ENCODE peak calls at places on chromosomes 5 and 9, in ten cellular contexts. K, A, M, J, G, L, O, H, Y and D are unnamed samples.

GRCh38 chr9:33734911-33735310 is 60.5 kb upstream of the PRSS3 start:
- DNase-seq in G (no peak), H (no peak), A (peak; percentile 40), Y (no peak), K (no peak), O (peak; percentile 37), M (no peak), J (no peak), L (no peak), D (no peak)

GRCh38 chr9:34399729-34400128 is 23.0 kb upstream of the MYORG start:
- DNase-seq in M (no peak), G (no peak), Y (no peak), J (no peak), A (no peak), H (no peak), K (no peak), L (no peak), O (no peak), D (no peak)

GRCh38 chr9:136133191-136133958 is 14.7 kb upstream of the TMEM250 start:
- DNase-seq in O (no peak), Y (peak; percentile 82), G (no peak), L (no peak), M (no peak), K (peak; percentile 12), J (peak; percentile 45), H (no peak), A (no peak), D (peak; percentile 45)

GRCh38 chr5:36599986-36600779 is 6.2 kb upstream of the SLC1A3 start:
- DNase-seq in J (no peak), M (no peak), O (no peak), K (peak; percentile 87), G (no peak), H (no peak), A (no peak), L (no peak), Y (no peak), D (no peak)

GRCh38 chr5:141758316-141758965 is 76.4 kb upstream of the ARAP3 start:
- DNase-seq in M (no peak), H (no peak), O (no peak), G (no peak), K (no peak), J (peak; percentile 50), L (no peak), A (no peak), Y (peak; percentile 52), D (no peak)

GRCh38 chr5:38373733-38374132 is 115.4 kb downstream of the EGFLAM start:
- DNase-seq in A (no peak), H (no peak), M (no peak), K (peak; percentile 59), L (no peak), G (no peak), O (no peak), Y (no peak), J (no peak), D (no peak)

GRCh38 chr9:96856363-96857286 is 2.3 kb upstream of the ZNF782 start:
- DNase-seq in A (peak; percentile 77), H (peak; percentile 64), K (peak; percentile 76), J (peak; percentile 61), G (peak; percentile 27), O (peak; percentile 68), L (peak; percentile 76), Y (peak; percentile 71), M (no peak), D (no peak)

GRCh38 chr9:682633-683508 is 158.6 kb upstream of the DMRT1 start:
- DNase-seq in O (peak; percentile 58), L (no peak), G (no peak), K (peak; percentile 35), A (peak; percentile 67), M (no peak), J (peak; percentile 9), Y (no peak), H (no peak), D (no peak)

GRCh38 chr5:114185274-114185673 is 176.6 kb upstream of the KCNN2 start:
- DNase-seq in H (no peak), J (no peak), Y (peak; percentile 61), L (no peak), M (no peak), G (peak; percentile 36), K (peak; percentile 43), A (no peak), O (no peak), D (no peak)

GRCh38 chr5:155735388-155735787 is 591.6 kb upstream of the SGCD start:
- DNase-seq in J (no peak), K (no peak), Y (peak; percentile 37), M (no peak), O (no peak), H (no peak), G (peak; percentile 77), L (no peak), A (no peak), D (no peak)

GRCh38 chr5:124726631-124727362 is 19.6 kb downstream of the ZNF608 start:
- DNase-seq in K (no peak), H (no peak), M (no peak), G (no peak), O (no peak), J (no peak), Y (no peak), A (no peak), L (no peak), D (no peak)

GRCh38 chr5:124728331-124729307 is 17.8 kb downstream of the ZNF608 start:
- DNase-seq in O (no peak), A (no peak), G (no peak), J (no peak), M (no peak), L (no peak), Y (no peak), K (no peak), H (no peak), D (no peak)

GRCh38 chr5:124724357-124725039 is 21.9 kb downstream of the ZNF608 start:
- DNase-seq in M (no peak), O (no peak), L (no peak), G (no peak), Y (no peak), A (no peak), H (no peak), K (no peak), J (no peak), D (no peak)

GRCh38 chr5:124725622-124726258 is 20.7 kb downstream of the ZNF608 start:
- DNase-seq in J (no peak), K (no peak), G (no peak), A (no peak), L (no peak), H (no peak), Y (no peak), M (no peak), O (no peak), D (no peak)

DNA sequence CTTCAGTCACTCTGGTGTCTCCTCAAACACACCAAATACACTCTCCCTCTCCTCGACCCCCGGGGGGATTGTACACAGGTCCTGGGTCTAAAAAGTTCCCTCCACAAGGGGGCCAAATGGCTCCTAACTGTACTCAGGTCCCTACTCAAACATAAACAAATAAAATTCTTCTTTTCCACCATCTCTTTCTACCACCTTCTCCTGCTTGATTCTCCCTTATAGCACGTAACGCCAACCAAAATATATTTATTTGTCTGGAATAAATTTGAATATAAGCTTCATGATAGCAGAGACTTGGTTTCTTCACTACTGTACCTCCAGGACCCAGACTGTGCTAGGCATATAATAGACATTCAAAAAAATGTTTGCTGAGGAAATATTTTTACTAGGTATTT is 21.4 kb downstream of the ZNF608 start:
- DNase-seq in K (no peak), M (no peak), L (peak; percentile 83), A (no peak), H (no peak), G (no peak), O (no peak), Y (no peak), J (no peak), D (no peak)
- TF ChIP-seq CTCF in K (no peak), M (no peak), L (peak; percentile 85), A (no peak), H (no peak), G (no peak), O (no peak), Y (peak; percentile 59), J (no peak), D (no peak)

DNA sequence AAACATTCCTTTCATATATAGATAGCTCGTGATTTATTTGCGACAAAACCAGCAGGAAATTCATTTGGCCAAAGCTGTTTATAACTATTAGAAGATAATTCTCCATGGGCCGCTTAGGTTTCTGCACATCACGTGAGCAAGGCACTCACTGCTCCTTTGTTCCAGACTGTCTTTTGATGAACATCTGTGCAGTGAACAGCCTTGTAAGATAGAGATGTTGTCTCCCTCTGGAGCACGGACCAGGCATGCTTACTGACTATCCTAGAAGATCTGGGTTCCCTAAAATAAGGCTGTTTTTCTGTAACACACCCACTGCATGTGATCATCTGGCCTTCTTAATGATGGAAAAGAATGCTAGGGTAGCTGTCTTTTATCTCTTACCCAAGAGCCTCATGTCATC is 30.9 kb downstream of the YIPF5 start:
- DNase-seq in A (no peak), Y (no peak), G (no peak), L (no peak), H (no peak), M (no peak), K (peak; percentile 40), J (no peak), O (no peak), D (no peak)
- TF ChIP-seq CTCF in A (no peak), Y (no peak), G (no peak), L (no peak), H (no peak), M (no peak), K (peak; percentile 17), J (no peak), O (no peak), D (no peak)

DNA sequence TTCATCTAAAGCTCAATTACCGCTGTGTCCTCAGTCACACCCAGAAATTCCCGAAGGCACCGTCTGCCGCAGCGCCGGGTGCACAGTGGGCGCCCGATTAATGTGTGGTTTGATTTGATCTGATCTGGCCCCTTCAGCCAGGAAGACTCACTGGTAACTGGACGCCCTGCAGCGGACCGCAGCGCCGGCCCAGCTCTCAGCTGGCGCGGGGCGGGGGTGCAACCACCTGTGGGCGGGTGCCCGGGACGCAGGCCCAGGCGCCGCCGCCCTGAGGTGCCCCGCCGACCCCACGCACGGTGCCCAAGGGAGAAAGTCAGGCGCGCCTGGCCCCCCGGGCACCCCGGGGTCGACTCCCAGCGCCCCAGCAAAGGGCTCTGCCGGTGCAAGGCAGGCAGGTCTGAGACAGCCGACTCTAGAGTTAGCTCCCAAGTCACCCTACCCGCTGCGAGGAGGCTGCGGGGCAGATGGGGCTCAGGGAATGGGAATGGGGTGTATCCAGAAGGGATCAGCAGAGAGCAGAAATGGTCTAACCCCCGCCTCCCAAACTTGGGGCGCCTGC is 1.7 kb downstream of the EPB41L4B start:
- DNase-seq in J (no peak), G (no peak), H (peak; percentile 54), L (no peak), K (no peak), O (peak; percentile 54), Y (no peak), M (no peak), A (peak; percentile 63), D (peak; percentile 19)
- TF ChIP-seq CTCF in J (no peak), G (no peak), H (no peak), L (no peak), K (no peak), O (no peak), Y (no peak), M (no peak), A (no peak), D (no peak)

DNA sequence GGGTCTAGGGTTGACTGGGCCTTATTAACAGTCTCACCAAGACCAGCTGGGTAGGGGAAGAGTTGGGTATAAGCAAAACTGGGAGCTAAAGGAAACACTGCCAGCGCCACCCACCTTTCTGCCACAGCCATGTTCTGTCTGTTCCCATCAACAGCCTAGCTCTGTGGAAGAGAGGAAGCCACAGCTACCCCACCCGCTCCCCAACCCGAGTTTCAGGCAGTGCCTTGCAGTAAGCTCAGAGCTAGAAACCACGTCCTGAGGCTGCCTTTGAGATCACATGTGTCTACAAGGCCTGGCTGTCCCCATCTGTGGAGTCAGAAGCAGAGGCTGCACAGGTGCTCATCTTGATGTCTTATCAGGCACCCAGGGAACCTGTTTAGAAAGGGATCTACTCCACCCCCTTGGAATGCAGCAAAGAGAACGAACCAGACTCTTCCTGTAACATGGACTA is 15.3 kb downstream of the HNRNPH1 start:
- DNase-seq in G (no peak), K (peak; percentile 39), O (no peak), A (no peak), M (no peak), L (peak; percentile 35), Y (no peak), J (no peak), H (no peak), D (no peak)
- TF ChIP-seq CTCF in G (no peak), K (no peak), O (no peak), A (no peak), M (no peak), L (no peak), Y (no peak), J (no peak), H (no peak), D (no peak)